ENCODE peak calls at places on chromosome 15, in nine cellular contexts. A is bronchial epithelial cell, Q is heart left ventricle, K is lung, G is fibroblast of villous mesenchyme, R is endothelial cell of umbilical vein, M is choroid plexus epithelial cell, H is sigmoid colon, V is HCT116. J is an unnamed sample.

GRCh38 chr15:66819084-66819483 is 117.0 kb downstream of the SMAD6 start:
- DNase-seq in R (no peak), G (no peak), V (no peak), Q (no peak), K (no peak), H (no peak), A (no peak), M (no peak), J (no peak)

GRCh38 chr15:38533926-38534325 is 30.7 kb downstream of the RASGRP1 start:
- DNase-seq in M (no peak), Q (no peak), G (no peak), K (no peak), V (no peak), A (no peak), H (no peak), R (no peak), J (no peak)

GRCh38 chr15:60328852-60329443 is 68.8 kb downstream of the ANXA2 start:
- DNase-seq in V (no peak), R (peak), K (no peak), A (no peak), Q (no peak), M (peak), G (peak), H (no peak), J (peak)

GRCh38 chr15:36883705-36884355 is 216.5 kb downstream of the MEIS2 start:
- DNase-seq in Q (peak), K (peak), A (peak), G (peak), M (peak), V (peak), H (peak), R (peak), J (peak)

GRCh38 chr15:69551391-69552056 is 98.9 kb downstream of the RPLP1 start:
- DNase-seq in A (no peak), R (no peak), M (no peak), K (no peak), H (no peak), Q (no peak), G (no peak), V (no peak), J (no peak)

GRCh38 chr15:67037694-67038093 is 27.7 kb upstream of the SMAD3 start:
- DNase-seq in K (no peak), Q (no peak), V (no peak), H (no peak), M (no peak), G (no peak), A (no peak), R (no peak), J (no peak)

GRCh38 chr15:33131880-33132279 is 62.6 kb downstream of the FMN1 start:
- DNase-seq in R (peak), Q (no peak), G (peak), K (no peak), M (peak), V (no peak), H (no peak), A (peak), J (peak)

GRCh38 chr15:83170474-83171165 is 37.0 kb downstream of the HDGFL3 start:
- DNase-seq in K (no peak), M (peak), V (no peak), H (no peak), Q (no peak), G (peak), A (no peak), R (no peak), J (peak)

GRCh38 chr15:59138243-59138642 is 33.3 kb downstream of the CCNB2 start:
- DNase-seq in M (peak), A (peak), H (no peak), G (peak), V (peak), Q (no peak), K (no peak), R (peak), J (peak)

GRCh38 chr15:52326758-52327157 is 31.2 kb upstream of the MYO5C start:
- DNase-seq in G (peak), Q (no peak), K (no peak), H (no peak), A (no peak), M (peak), V (no peak), R (no peak), J (peak)

GRCh38 chr15:70104227-70104626 is 6.5 kb upstream of the TLE3 start:
- DNase-seq in K (no peak), R (no peak), V (no peak), M (no peak), H (no peak), A (no peak), Q (no peak), G (no peak), J (no peak)

GRCh38 chr15:81297580-81298575 is 26.1 kb downstream of the STARD5 start:
- DNase-seq in M (no peak), Q (no peak), R (no peak), K (no peak), G (no peak), A (peak), H (no peak), V (no peak), J (no peak)

GRCh38 chr15:34651962-34652725 is 68.7 kb upstream of the GOLGA8B start:
- DNase-seq in M (no peak), A (no peak), Q (no peak), V (no peak), K (no peak), G (no peak), R (peak), H (no peak), J (no peak)

GRCh38 chr15:35246376-35246965 is 161.4 kb upstream of the NANOGP8 start:
- DNase-seq in V (no peak), K (no peak), M (no peak), Q (no peak), A (no peak), R (no peak), G (no peak), H (no peak), J (no peak)

GRCh38 chr15:22811640-22812039 is 25.2 kb downstream of the NIPA1 start:
- DNase-seq in M (peak), Q (no peak), A (no peak), H (no peak), K (no peak), R (no peak), V (no peak), G (peak), J (peak)

GRCh38 chr15:62059108-62059817 is 984 bp downstream of the VPS13C start:
- DNase-seq in A (peak), R (peak), V (no peak), Q (no peak), H (no peak), M (no peak), K (no peak), G (no peak), J (peak)

GRCh38 chr15:59941612-59942011 is 62.5 kb upstream of the FOXB1 start:
- DNase-seq in Q (no peak), V (no peak), H (no peak), A (no peak), G (no peak), K (no peak), M (no peak), R (no peak), J (no peak)

GRCh38 chr15:45499426-45499825 is 23.1 kb downstream of the SLC30A4 start:
- DNase-seq in H (no peak), V (no peak), G (no peak), K (no peak), Q (no peak), R (peak), A (peak), M (peak), J (peak)

GRCh38 chr15:45496658-45497057 is 25.9 kb downstream of the SLC30A4 start:
- DNase-seq in R (no peak), G (no peak), K (no peak), A (no peak), M (no peak), V (no peak), Q (no peak), H (no peak), J (no peak)

GRCh38 chr15:45495588-45495987 is 27.0 kb downstream of the SLC30A4 start:
- DNase-seq in A (no peak), H (no peak), M (no peak), Q (no peak), K (no peak), R (no peak), G (no peak), V (no peak), J (peak)

GRCh38 chr15:45497261-45497660 is 25.3 kb downstream of the SLC30A4 start:
- DNase-seq in R (no peak), G (no peak), M (no peak), H (no peak), V (no peak), K (no peak), Q (no peak), A (no peak), J (no peak)

DNA sequence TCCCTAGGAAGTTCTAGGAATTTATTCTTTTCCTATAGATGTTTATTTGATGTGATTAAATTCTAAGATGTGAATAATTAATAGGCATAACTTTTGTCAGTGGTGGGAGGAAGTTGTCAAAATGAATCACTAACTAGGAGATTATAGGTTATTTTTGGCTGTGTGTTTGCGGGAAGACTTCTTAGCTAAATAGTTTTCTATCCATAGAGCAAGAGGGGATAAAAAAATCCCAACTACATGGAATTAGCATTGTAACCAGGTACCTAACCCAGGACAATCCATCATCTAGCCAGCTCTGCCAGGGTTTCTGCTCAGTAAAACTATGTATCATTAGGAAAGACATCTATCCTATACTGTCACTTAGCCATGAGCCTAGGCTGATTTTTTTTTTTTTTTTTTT is 23.9 kb downstream of the SLC30A4 start:
- DNase-seq in V (no peak), R (no peak), G (no peak), A (no peak), H (no peak), Q (no peak), M (no peak), K (no peak), J (no peak)
- TF ChIP-seq CTCF in V (no peak), R (no peak), G (no peak), A (no peak), H (no peak), Q (no peak), M (no peak), K (no peak), J (no peak)

DNA sequence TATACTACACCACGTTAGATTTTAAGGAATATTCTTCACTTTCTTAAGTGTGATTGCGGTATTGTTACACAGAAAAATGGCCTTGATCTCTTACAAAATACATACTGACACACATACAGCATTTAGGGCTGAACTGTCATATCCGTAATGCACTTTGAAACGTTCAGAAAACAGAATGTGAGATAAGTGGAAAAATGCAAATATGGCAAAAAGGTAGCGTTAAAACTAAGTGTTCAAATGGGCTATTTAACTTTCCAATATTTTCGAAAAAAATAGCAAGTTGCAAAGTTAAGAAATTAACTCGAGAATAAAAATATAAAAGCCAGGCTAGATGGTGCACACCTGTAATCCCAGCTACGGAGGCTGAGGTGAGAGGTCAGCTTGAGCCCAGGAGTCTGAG is 1.7 kb downstream of the ZNF280D start:
- DNase-seq in M (no peak), R (no peak), V (no peak), G (no peak), A (no peak), H (no peak), Q (no peak), K (no peak), J (no peak)
- H3K4me3 ChIP-seq in M (peak), R (no peak), V (no peak), G (peak), A (no peak), H (peak), Q (peak), K (no peak), J (peak)

DNA sequence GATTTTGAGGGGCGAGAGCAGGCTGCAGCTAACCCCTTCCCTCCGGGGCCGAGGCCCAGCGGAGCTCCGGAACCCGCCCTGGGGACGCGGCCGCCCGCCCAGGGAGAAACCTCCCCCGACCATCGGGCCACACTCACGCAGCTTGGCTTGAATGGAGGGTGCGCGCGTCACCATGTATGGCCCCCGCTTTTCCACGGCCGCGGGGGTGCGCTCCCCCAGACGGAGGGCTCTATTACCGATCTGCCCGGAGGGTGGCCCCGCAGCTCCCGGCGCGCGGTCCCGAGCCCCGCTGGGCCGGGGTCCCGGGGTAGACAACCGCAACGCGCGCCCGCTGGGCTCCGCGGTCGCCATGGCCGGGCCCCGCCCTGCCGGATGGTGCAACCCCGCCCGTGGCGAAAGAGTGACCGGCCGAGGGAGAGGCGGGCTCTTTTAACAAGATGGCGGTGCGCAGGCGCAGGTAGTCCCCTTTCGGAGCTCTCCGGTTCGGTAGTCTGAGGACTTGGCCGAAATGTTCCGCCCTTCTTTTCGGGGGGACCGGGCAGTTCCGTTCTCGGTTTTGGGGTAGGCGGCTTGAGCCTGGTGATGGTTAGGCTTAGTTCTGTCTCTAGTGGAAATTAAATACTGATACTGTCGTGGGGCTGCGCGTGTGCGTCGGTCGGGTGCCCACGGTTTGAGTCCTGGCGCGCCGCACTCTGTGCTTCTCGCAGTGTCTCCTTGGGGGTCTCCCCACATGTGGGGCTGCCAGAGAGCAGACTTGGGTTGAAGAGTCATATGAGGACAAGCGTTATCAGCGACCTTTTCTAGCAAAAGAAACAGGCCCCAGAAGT is at the start of gene FAM219B:
- DNase-seq in Q (peak), R (peak), A (peak), H (peak), G (peak), M (peak), V (peak), K (peak), J (peak)
- TF ChIP-seq CTCF in Q (peak), R (no peak), A (no peak), H (no peak), G (no peak), M (no peak), V (no peak), K (no peak), J (no peak)

DNA sequence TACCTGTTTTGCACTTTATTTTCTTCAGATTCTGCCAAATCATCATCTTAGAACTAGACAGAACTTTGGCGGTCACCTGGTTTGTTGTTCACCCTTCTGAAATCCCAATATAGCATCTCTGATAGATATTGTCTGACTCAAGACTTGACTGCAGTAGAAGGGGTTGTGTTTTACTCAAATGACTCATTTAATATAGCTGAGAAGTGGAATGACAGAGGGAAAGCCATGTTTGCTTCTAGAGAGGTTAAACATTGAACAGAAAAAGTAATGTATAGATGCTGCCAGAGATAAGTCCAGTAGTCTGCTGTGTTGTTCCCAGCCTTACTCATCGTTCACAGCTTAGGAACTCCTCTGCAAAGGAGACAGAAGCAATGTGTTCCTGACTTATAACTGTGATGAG is 402.0 kb downstream of the AGBL1 start:
- DNase-seq in R (no peak), M (no peak), H (no peak), A (no peak), Q (no peak), K (no peak), V (no peak), G (no peak), J (no peak)
- H3K4me3 ChIP-seq in R (no peak), M (no peak), H (no peak), A (no peak), Q (no peak), K (no peak), V (no peak), G (no peak), J (no peak)

GRCh38 chr15:55402707-55403106 is 5.5 kb downstream of the CCPG1 start:
- DNase-seq in R (no peak), G (peak), H (no peak), Q (no peak), M (peak), K (no peak), V (no peak), A (no peak), J (peak)

GRCh38 chr15:55401786-55402246 is 6.3 kb downstream of the CCPG1 start:
- DNase-seq in G (no peak), H (no peak), R (no peak), Q (no peak), M (no peak), A (no peak), V (no peak), K (no peak), J (no peak)

GRCh38 chr15:55394694-55395093 is 13.5 kb downstream of the CCPG1 start:
- DNase-seq in G (peak), R (no peak), Q (no peak), V (no peak), H (no peak), A (no peak), K (no peak), M (peak), J (peak)

GRCh38 chr15:55403531-55403930 is 4.6 kb downstream of the CCPG1 start:
- DNase-seq in G (peak), M (peak), Q (no peak), A (peak), H (no peak), R (peak), K (no peak), V (no peak), J (peak)

GRCh38 chr15:55398243-55398642 is 9.9 kb downstream of the CCPG1 start:
- DNase-seq in A (no peak), M (no peak), G (no peak), R (no peak), K (no peak), Q (no peak), H (no peak), V (no peak), J (no peak)
- TF ChIP-seq CTCF in A (no peak), M (no peak), G (no peak), R (no peak), K (no peak), Q (no peak), H (no peak), V (no peak), J (no peak)

GRCh38 chr15:50183112-50183794 is 1.3 kb downstream of the SLC27A2 start:
- DNase-seq in V (no peak), M (no peak), G (no peak), Q (no peak), R (no peak), H (no peak), K (no peak), A (no peak), J (no peak)
- H3K4me3 ChIP-seq in V (no peak), M (no peak), G (no peak), Q (no peak), R (no peak), H (no peak), K (no peak), A (peak), J (no peak)

GRCh38 chr15:75921732-75922703 is 18.3 kb downstream of the FBXO22 start:
- DNase-seq in A (peak), K (peak), V (peak), G (peak), M (peak), R (peak), Q (peak), H (no peak), J (peak)
- TF ChIP-seq CTCF in A (peak), K (no peak), V (peak), G (peak), M (peak), R (peak), Q (peak), H (no peak), J (peak)

DNA sequence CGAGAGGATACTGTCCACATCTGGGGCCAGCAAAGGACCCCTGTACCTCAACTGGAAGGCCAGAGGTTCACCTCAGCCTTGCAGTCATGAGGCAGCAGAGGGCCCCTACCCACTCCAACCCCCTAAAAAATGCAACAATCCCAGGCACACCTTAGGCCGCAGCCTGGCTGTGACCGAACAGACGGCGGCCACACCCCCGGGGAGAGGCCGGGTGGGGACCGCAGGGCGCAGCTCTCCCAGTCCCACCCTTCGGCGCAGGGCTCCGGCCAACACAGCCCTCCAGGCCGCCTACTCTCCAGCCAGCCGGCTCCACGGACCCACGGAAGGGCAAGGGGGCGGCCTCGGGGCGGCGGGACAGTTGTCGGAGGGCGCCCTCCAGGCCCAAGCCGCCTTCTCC is 457 bp upstream of the DNAJA4 start:
- DNase-seq in V (no peak), K (no peak), M (no peak), A (no peak), G (no peak), R (no peak), H (no peak), Q (no peak), J (no peak)
- H3K4me3 ChIP-seq in V (peak), K (peak), M (peak), A (peak), G (peak), R (no peak), H (peak), Q (peak), J (no peak)

DNA sequence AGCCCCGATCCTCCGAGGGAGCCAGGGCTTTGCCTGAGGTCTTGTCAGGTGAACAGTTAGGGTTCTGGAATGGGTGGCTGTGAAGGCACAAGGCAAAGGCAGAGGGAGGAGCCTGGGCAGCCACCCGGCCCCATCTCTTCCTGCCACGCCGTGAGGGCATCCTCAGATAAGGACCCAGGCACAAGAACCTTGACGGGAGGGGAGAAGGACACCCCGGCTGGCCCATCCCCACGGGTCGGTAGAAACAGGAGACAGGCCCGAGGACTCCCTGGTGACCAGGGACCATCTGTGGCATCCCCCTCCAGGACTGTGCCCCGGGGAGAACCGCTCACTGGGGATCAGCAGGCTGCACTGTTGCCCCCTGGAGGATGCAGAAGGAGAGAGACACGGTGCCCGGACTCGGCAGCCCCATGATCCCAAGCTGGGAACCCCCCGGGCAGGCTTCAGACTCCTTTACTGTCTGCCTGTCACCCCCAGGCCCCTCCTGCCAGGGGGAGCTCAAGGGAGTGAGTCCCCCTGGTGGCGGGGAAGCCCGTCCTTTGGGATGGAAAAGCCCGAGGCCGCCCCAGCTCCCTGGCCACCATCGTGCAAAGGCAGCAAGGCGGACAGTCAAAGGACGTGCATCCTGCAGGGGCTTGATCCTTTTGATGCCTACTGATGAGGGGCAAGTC is 12.3 kb upstream of the PCSK6 start:
- DNase-seq in Q (no peak), K (peak), V (peak), H (no peak), M (peak), R (peak), A (no peak), G (peak), J (peak)
- TF ChIP-seq CTCF in Q (peak), K (no peak), V (peak), H (peak), M (peak), R (peak), A (peak), G (peak), J (peak)

GRCh38 chr15:90558182-90558581 is 28.5 kb downstream of the CRTC3 start:
- DNase-seq in H (peak), A (no peak), M (peak), V (no peak), K (no peak), R (peak), G (peak), Q (peak), J (no peak)
- H3K4me3 ChIP-seq in H (no peak), A (no peak), M (no peak), V (no peak), K (no peak), R (no peak), G (no peak), Q (no peak), J (no peak)

J was measured in fibroblast of pulmonary artery.